ENCODE peak calls at places on chromosomes 11 and 22, in six cellular contexts. One of them, this sample, is unnamed.

GRCh38 chr11:6405837-6406236 is 13.1 kb downstream of the APBB1 start:
- DNase-seq in cardiac muscle cell: no peak
- DNase-seq in neural progenitor cell: no peak
- DNase-seq in gastrocnemius medialis: no peak
- DNase-seq in hepatocyte: no peak
- DNase-seq in fibroblast of pulmonary artery: no peak
- DNase-seq in this sample: no peak

GRCh38 chr11:76803023-76803422 is 19.9 kb downstream of the TSKU start:
- DNase-seq in cardiac muscle cell: peak; percentile 82
- DNase-seq in neural progenitor cell: no peak
- DNase-seq in gastrocnemius medialis: no peak
- DNase-seq in hepatocyte: no peak
- DNase-seq in fibroblast of pulmonary artery: peak; percentile 67
- DNase-seq in this sample: no peak

GRCh38 chr11:108199446-108200321 is 22.8 kb downstream of the NPAT start:
- DNase-seq in cardiac muscle cell: peak; percentile 82
- DNase-seq in neural progenitor cell: no peak
- DNase-seq in gastrocnemius medialis: no peak
- DNase-seq in hepatocyte: no peak
- DNase-seq in fibroblast of pulmonary artery: peak; percentile 75
- DNase-seq in this sample: no peak

GRCh38 chr11:63915961-63916836 is 765 bp downstream of the RCOR2 start:
- DNase-seq in cardiac muscle cell: peak; percentile 47
- DNase-seq in neural progenitor cell: peak; percentile 94
- DNase-seq in gastrocnemius medialis: no peak
- DNase-seq in hepatocyte: peak; percentile 70
- DNase-seq in fibroblast of pulmonary artery: peak; percentile 23
- DNase-seq in this sample: peak; percentile 85

GRCh38 chr11:34178422-34178821 is 73.0 kb downstream of the NAT10 start:
- DNase-seq in cardiac muscle cell: no peak
- DNase-seq in neural progenitor cell: no peak
- DNase-seq in gastrocnemius medialis: no peak
- DNase-seq in hepatocyte: no peak
- DNase-seq in fibroblast of pulmonary artery: no peak
- DNase-seq in this sample: no peak

GRCh38 chr11:107769189-107769588 is 57.3 kb upstream of the SLN start:
- DNase-seq in cardiac muscle cell: peak; percentile 39
- DNase-seq in neural progenitor cell: no peak
- DNase-seq in gastrocnemius medialis: peak; percentile 30
- DNase-seq in hepatocyte: no peak
- DNase-seq in fibroblast of pulmonary artery: peak; percentile 45
- DNase-seq in this sample: no peak

GRCh38 chr22:39351689-39352214 is 2.0 kb downstream of the SYNGR1 start:
- DNase-seq in cardiac muscle cell: no peak
- DNase-seq in neural progenitor cell: no peak
- DNase-seq in gastrocnemius medialis: no peak
- DNase-seq in hepatocyte: no peak
- DNase-seq in fibroblast of pulmonary artery: no peak
- DNase-seq in this sample: peak; percentile 46

GRCh38 chr11:34345012-34345804 is 12.6 kb downstream of the ABTB2 start:
- DNase-seq in cardiac muscle cell: peak; percentile 77
- DNase-seq in neural progenitor cell: no peak
- DNase-seq in gastrocnemius medialis: peak; percentile 28
- DNase-seq in hepatocyte: peak; percentile 57
- DNase-seq in fibroblast of pulmonary artery: peak; percentile 93
- DNase-seq in this sample: no peak

GRCh38 chr22:23763579-23764331 is 965 bp downstream of the C22orf15 start:
- DNase-seq in cardiac muscle cell: no peak
- DNase-seq in neural progenitor cell: peak; percentile 45
- DNase-seq in gastrocnemius medialis: no peak
- DNase-seq in hepatocyte: no peak
- DNase-seq in fibroblast of pulmonary artery: no peak
- DNase-seq in this sample: peak; percentile 68

GRCh38 chr11:134512791-134513538 is 100.9 kb upstream of the B3GAT1 start:
- DNase-seq in cardiac muscle cell: no peak
- DNase-seq in neural progenitor cell: no peak
- DNase-seq in gastrocnemius medialis: no peak
- DNase-seq in hepatocyte: no peak
- DNase-seq in fibroblast of pulmonary artery: no peak
- DNase-seq in this sample: no peak

GRCh38 chr22:32731372-32731771 is 70.1 kb upstream of the TIMP3 start:
- DNase-seq in cardiac muscle cell: no peak
- DNase-seq in neural progenitor cell: no peak
- DNase-seq in gastrocnemius medialis: no peak
- DNase-seq in hepatocyte: no peak
- DNase-seq in fibroblast of pulmonary artery: no peak
- DNase-seq in this sample: no peak

GRCh38 chr11:65434057-65434666 is 11.6 kb downstream of the NEAT1 start:
- DNase-seq in cardiac muscle cell: peak; percentile 46
- DNase-seq in neural progenitor cell: no peak
- DNase-seq in gastrocnemius medialis: no peak
- DNase-seq in hepatocyte: no peak
- DNase-seq in fibroblast of pulmonary artery: peak; percentile 56
- DNase-seq in this sample: no peak

GRCh38 chr11:96486890-96487633 is 97.2 kb downstream of the JRKL start:
- DNase-seq in cardiac muscle cell: peak; percentile 30
- DNase-seq in neural progenitor cell: peak; percentile 20
- DNase-seq in gastrocnemius medialis: no peak
- DNase-seq in hepatocyte: peak; percentile 86
- DNase-seq in fibroblast of pulmonary artery: peak; percentile 23
- DNase-seq in this sample: peak; percentile 34

GRCh38 chr22:49396817-49397216 is 430.9 kb downstream of the BRD1 start:
- DNase-seq in cardiac muscle cell: no peak
- DNase-seq in neural progenitor cell: no peak
- DNase-seq in gastrocnemius medialis: no peak
- DNase-seq in hepatocyte: no peak
- DNase-seq in fibroblast of pulmonary artery: no peak
- DNase-seq in this sample: no peak

GRCh38 chr11:56950510-56950909 is 38.2 kb upstream of the OR5AK2 start:
- DNase-seq in cardiac muscle cell: no peak
- DNase-seq in neural progenitor cell: peak; percentile 10
- DNase-seq in gastrocnemius medialis: no peak
- DNase-seq in hepatocyte: no peak
- DNase-seq in fibroblast of pulmonary artery: no peak
- DNase-seq in this sample: no peak

GRCh38 chr11:96054870-96055705 is 131.2 kb upstream of the MTMR2 start:
- DNase-seq in cardiac muscle cell: peak; percentile 70
- DNase-seq in neural progenitor cell: peak; percentile 85
- DNase-seq in gastrocnemius medialis: no peak
- DNase-seq in hepatocyte: no peak
- DNase-seq in fibroblast of pulmonary artery: peak; percentile 66
- DNase-seq in this sample: no peak

GRCh38 chr22:20438678-20439492 is 1.3 kb upstream of the SCARF2 start:
- DNase-seq in cardiac muscle cell: no peak
- DNase-seq in neural progenitor cell: peak; percentile 42
- DNase-seq in gastrocnemius medialis: no peak
- DNase-seq in hepatocyte: no peak
- DNase-seq in fibroblast of pulmonary artery: peak; percentile 18
- DNase-seq in this sample: no peak

GRCh38 chr22:42060489-42060888 is 10.1 kb downstream of the NAGA start:
- DNase-seq in cardiac muscle cell: no peak
- DNase-seq in neural progenitor cell: no peak
- DNase-seq in gastrocnemius medialis: no peak
- DNase-seq in hepatocyte: no peak
- DNase-seq in fibroblast of pulmonary artery: no peak
- DNase-seq in this sample: no peak

GRCh38 chr11:31254411-31254810 is 115.1 kb downstream of the DCDC1 start:
- DNase-seq in cardiac muscle cell: peak; percentile 48
- DNase-seq in neural progenitor cell: no peak
- DNase-seq in gastrocnemius medialis: no peak
- DNase-seq in hepatocyte: no peak
- DNase-seq in fibroblast of pulmonary artery: peak; percentile 55
- DNase-seq in this sample: no peak

GRCh38 chr11:122743949-122744876 is 88.7 kb downstream of the UBASH3B start:
- DNase-seq in cardiac muscle cell: no peak
- DNase-seq in neural progenitor cell: no peak
- DNase-seq in gastrocnemius medialis: no peak
- DNase-seq in hepatocyte: no peak
- DNase-seq in fibroblast of pulmonary artery: no peak
- DNase-seq in this sample: no peak

GRCh38 chr22:25644122-25644521 is 79.6 kb downstream of the GRK3 start:
- DNase-seq in cardiac muscle cell: peak; percentile 29
- DNase-seq in neural progenitor cell: no peak
- DNase-seq in gastrocnemius medialis: no peak
- DNase-seq in hepatocyte: no peak
- DNase-seq in fibroblast of pulmonary artery: no peak
- DNase-seq in this sample: no peak

DNA sequence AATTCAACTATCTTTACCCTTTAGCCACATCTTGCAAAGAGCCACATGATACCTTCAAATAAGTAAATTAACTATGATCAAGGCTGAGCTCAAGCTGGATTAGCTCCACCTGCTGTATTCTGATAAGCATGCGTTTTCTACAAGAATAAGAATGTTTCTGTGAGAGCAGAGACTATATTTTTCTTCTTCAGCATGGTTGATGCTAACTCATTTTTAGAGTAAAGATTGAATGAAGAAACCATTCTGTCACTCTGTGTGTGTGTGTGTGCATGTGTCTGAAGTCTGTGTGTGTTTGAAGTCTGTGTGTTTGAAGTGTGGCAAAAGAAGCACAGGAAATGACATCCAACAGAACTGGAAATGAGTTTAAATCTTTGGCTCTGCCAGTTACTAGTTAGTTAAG is 12.0 kb upstream of the LAYN start:
- DNase-seq in cardiac muscle cell: no peak
- DNase-seq in neural progenitor cell: no peak
- DNase-seq in gastrocnemius medialis: no peak
- DNase-seq in hepatocyte: no peak
- DNase-seq in fibroblast of pulmonary artery: peak; percentile 44
- DNase-seq in this sample: no peak
- TF ChIP-seq CTCF in cardiac muscle cell: no peak
- TF ChIP-seq CTCF in neural progenitor cell: no peak
- TF ChIP-seq CTCF in gastrocnemius medialis: no peak
- TF ChIP-seq CTCF in hepatocyte: no peak
- TF ChIP-seq CTCF in fibroblast of pulmonary artery: peak; percentile 5
- TF ChIP-seq CTCF in this sample: no peak

GRCh38 chr11:58636587-58636986 is 14.1 kb downstream of the CNTF start:
- DNase-seq in cardiac muscle cell: no peak
- DNase-seq in neural progenitor cell: no peak
- DNase-seq in gastrocnemius medialis: no peak
- DNase-seq in hepatocyte: no peak
- DNase-seq in fibroblast of pulmonary artery: no peak
- DNase-seq in this sample: no peak
- TF ChIP-seq CTCF in cardiac muscle cell: no peak
- TF ChIP-seq CTCF in neural progenitor cell: no peak
- TF ChIP-seq CTCF in gastrocnemius medialis: no peak
- TF ChIP-seq CTCF in hepatocyte: no peak
- TF ChIP-seq CTCF in fibroblast of pulmonary artery: no peak
- TF ChIP-seq CTCF in this sample: no peak

DNA sequence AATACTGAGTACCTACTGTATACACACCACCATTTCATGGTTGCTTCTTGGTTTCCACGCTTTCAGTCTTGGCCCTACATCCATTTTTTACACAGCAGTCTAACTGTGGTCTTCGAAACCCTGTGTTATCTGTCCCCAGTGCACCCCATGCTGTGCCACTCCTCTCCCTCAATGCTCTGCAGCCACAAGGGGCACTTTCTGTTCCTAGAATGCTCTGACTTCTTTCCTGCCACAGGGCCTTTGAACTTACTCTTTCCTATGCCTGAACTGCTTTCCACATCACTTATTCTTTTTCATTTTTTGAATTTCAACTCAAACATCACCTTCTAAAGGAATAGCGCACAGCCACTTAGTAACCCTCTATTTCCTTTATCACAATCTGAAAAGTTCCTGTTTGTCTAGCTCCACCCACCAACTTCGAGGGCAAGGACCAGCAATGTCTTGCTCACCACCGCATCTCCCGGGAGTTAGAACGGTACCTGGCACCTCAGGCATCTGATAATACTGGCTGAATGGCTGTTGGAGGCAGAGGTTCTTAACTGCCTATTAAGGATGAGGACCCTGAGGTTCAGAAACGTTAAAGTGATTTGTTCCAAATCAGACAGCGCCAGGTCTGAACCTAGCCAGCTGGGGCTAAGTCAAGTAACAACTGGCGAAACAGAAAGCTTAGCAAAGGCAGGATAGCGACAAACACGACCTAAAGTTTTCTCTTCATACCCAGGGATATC is 568 bp downstream of the ALG8 start:
- DNase-seq in cardiac muscle cell: peak; percentile 28
- DNase-seq in neural progenitor cell: peak; percentile 12
- DNase-seq in gastrocnemius medialis: no peak
- DNase-seq in hepatocyte: peak; percentile 34
- DNase-seq in fibroblast of pulmonary artery: peak; percentile 19
- DNase-seq in this sample: peak; percentile 10
- TF ChIP-seq CTCF in cardiac muscle cell: no peak
- TF ChIP-seq CTCF in neural progenitor cell: no peak
- TF ChIP-seq CTCF in gastrocnemius medialis: no peak
- TF ChIP-seq CTCF in hepatocyte: no peak
- TF ChIP-seq CTCF in fibroblast of pulmonary artery: no peak
- TF ChIP-seq CTCF in this sample: no peak

DNA sequence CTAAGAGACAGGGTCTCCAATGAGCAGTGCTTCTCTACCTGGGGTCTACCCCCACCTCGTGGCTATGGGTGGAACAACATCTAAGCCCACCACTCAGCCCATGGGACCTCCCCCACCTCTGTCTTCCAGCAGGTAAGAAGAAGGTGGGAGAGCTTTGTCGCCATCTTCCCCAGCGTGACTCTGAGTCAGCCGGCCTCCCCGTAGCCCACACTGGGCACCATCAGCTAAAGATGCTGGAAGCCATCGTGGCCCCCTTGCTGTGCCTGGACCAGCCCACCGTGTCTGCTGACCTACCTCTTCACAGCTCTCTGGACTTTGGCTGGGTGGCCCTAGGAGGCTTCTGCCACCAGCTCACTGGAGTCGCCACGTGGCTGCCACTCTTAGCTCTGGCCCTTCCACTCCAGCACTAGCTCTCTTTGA is 954 bp downstream of the C11orf86 start:
- DNase-seq in cardiac muscle cell: peak; percentile 43
- DNase-seq in neural progenitor cell: peak; percentile 76
- DNase-seq in gastrocnemius medialis: no peak
- DNase-seq in hepatocyte: peak; percentile 46
- DNase-seq in fibroblast of pulmonary artery: no peak
- DNase-seq in this sample: peak; percentile 79
- TF ChIP-seq CTCF in cardiac muscle cell: peak; percentile 83
- TF ChIP-seq CTCF in neural progenitor cell: peak; percentile 82
- TF ChIP-seq CTCF in gastrocnemius medialis: peak; percentile 45
- TF ChIP-seq CTCF in hepatocyte: peak; percentile 68
- TF ChIP-seq CTCF in fibroblast of pulmonary artery: peak; percentile 83
- TF ChIP-seq CTCF in this sample: peak; percentile 85

DNA sequence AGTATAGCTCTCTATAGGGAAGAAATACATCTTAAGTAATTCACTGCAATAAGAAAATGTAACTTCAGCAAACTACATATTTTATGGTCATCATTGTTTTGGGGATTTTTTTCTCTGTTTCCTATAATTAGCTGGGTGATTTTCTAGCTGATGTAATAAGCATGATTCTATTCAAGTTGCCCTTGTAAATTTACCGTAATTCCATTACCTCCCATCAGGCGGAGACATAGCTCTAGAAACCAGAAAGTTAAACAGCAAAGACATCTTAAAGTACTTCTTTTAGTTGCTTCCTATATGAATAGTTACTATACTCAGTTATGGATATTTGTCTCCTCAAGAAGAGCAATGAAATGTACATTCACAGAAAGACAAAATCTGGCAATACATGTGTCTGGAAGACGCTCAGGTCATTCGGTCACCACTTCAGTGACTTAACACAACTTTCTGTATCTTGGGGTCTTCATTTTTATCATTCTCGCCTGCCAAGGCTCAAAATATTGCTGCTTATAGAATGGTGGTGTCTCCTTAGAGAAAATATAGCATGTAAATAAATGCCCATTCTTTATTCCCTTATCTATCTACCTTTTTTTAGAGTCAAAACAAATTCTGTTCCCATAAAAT is 239.9 kb upstream of the ZC3H12C start:
- DNase-seq in cardiac muscle cell: peak; percentile 90
- DNase-seq in neural progenitor cell: peak; percentile 43
- DNase-seq in gastrocnemius medialis: no peak
- DNase-seq in hepatocyte: peak; percentile 51
- DNase-seq in fibroblast of pulmonary artery: peak; percentile 91
- DNase-seq in this sample: peak; percentile 3
- TF ChIP-seq CTCF in cardiac muscle cell: peak; percentile 78
- TF ChIP-seq CTCF in neural progenitor cell: peak; percentile 77
- TF ChIP-seq CTCF in gastrocnemius medialis: peak; percentile 23
- TF ChIP-seq CTCF in hepatocyte: peak; percentile 56
- TF ChIP-seq CTCF in fibroblast of pulmonary artery: peak; percentile 84
- TF ChIP-seq CTCF in this sample: peak; percentile 64

This sample was measured in nephron progenitor cell.